ENCODE peak calls at places on chromosomes 3 and 15, in ten cellular contexts. G is SW480; F is HTR-8/SVneo; D is effector CD4-positive, alpha-beta T cell; V is cardiac fibroblast; Z is amniotic stem cell; M is T follicular helper cell; A is GF-D8; O is cardiac muscle cell; N is activated naive CD4-positive, alpha-beta T cell treated with Interleukin-2 at 50 U/mL for 16 hours. U is an unnamed sample.

GRCh38 chr3:188749010-188749617 is 422.7 kb upstream of the TPRG1 start:
- DNase-seq in G (no peak), F (peak), D (peak), V (peak), Z (no peak), M (peak), A (no peak), O (no peak), N (peak), U (no peak)

GRCh38 chr15:27039163-27039562 is 68.2 kb downstream of the GABRG3 start:
- DNase-seq in G (no peak), F (no peak), D (no peak), V (no peak), Z (no peak), M (no peak), A (no peak), O (no peak), N (no peak), U (no peak)

GRCh38 chr15:66833803-66834202 is 131.8 kb downstream of the SMAD6 start:
- DNase-seq in G (no peak), F (no peak), D (no peak), V (no peak), Z (no peak), M (no peak), A (no peak), O (no peak), N (no peak), U (no peak)

GRCh38 chr3:194206375-194206774 is 70.4 kb downstream of the HES1 start:
- DNase-seq in G (no peak), F (no peak), D (no peak), V (peak), Z (no peak), M (no peak), A (peak), O (peak), N (no peak), U (peak)

GRCh38 chr3:35505181-35505580 is 134.1 kb upstream of the ARPP21 start:
- DNase-seq in G (no peak), F (no peak), D (no peak), V (no peak), Z (no peak), M (no peak), A (no peak), O (peak), N (no peak), U (no peak)

GRCh38 chr3:194134757-194135515 is 1.0 kb upstream of the HES1 start:
- DNase-seq in G (peak), F (peak), D (peak), V (peak), Z (peak), M (peak), A (peak), O (peak), N (peak), U (peak)

GRCh38 chr3:139934557-139935070 is 371 bp upstream of the CLSTN2 start:
- DNase-seq in G (peak), F (peak), D (no peak), V (peak), Z (no peak), M (no peak), A (no peak), O (peak), N (no peak), U (no peak)

GRCh38 chr3:174094671-174095070 is 697.1 kb downstream of the NLGN1 start:
- DNase-seq in G (no peak), F (no peak), D (no peak), V (no peak), Z (no peak), M (no peak), A (no peak), O (no peak), N (no peak), U (no peak)

GRCh38 chr15:85618956-85619491 is 175.7 kb downstream of the KLHL25 start:
- DNase-seq in G (no peak), F (peak), D (peak), V (peak), Z (peak), M (peak), A (peak), O (peak), N (peak), U (peak)

GRCh38 chr3:28476194-28476593 is 127.6 kb upstream of the AZI2 start:
- DNase-seq in G (peak), F (peak), D (no peak), V (peak), Z (peak), M (no peak), A (no peak), O (peak), N (no peak), U (no peak)

GRCh38 chr15:96851613-96852012 is 521.1 kb downstream of the NR2F2 start:
- DNase-seq in G (peak), F (peak), D (no peak), V (peak), Z (no peak), M (no peak), A (no peak), O (peak), N (no peak), U (no peak)

GRCh38 chr3:37107846-37108245 is 66.5 kb downstream of the LRRFIP2 start:
- DNase-seq in G (no peak), F (no peak), D (no peak), V (no peak), Z (no peak), M (no peak), A (no peak), O (no peak), N (no peak), U (no peak)

GRCh38 chr3:157026091-157026490 is 133.9 kb downstream of the CCNL1 start:
- DNase-seq in G (no peak), F (peak), D (no peak), V (no peak), Z (no peak), M (no peak), A (no peak), O (no peak), N (no peak), U (no peak)

GRCh38 chr15:25481208-25481862 is 42.5 kb upstream of the UBE3A start:
- DNase-seq in G (no peak), F (no peak), D (no peak), V (no peak), Z (no peak), M (no peak), A (no peak), O (no peak), N (no peak), U (peak)

GRCh38 chr3:186142556-186142955 is 33.7 kb upstream of the ETV5 start:
- DNase-seq in G (no peak), F (no peak), D (no peak), V (no peak), Z (no peak), M (no peak), A (no peak), O (peak), N (no peak), U (no peak)

GRCh38 chr15:54836052-54836795 is 360.5 kb downstream of the RSL24D1 start:
- DNase-seq in G (no peak), F (no peak), D (no peak), V (no peak), Z (no peak), M (no peak), A (no peak), O (no peak), N (no peak), U (no peak)

GRCh38 chr15:82566690-82567089 is 26.4 kb upstream of the RPS17 start:
- DNase-seq in G (no peak), F (no peak), D (no peak), V (peak), Z (no peak), M (no peak), A (no peak), O (peak), N (no peak), U (no peak)

GRCh38 chr3:181369637-181370036 is 342.1 kb upstream of the SOX2 start:
- DNase-seq in G (peak), F (no peak), D (no peak), V (no peak), Z (no peak), M (no peak), A (no peak), O (no peak), N (no peak), U (no peak)

GRCh38 chr3:30664884-30665283 is 58.5 kb downstream of the TGFBR2 start:
- DNase-seq in G (no peak), F (no peak), D (peak), V (no peak), Z (no peak), M (no peak), A (peak), O (no peak), N (no peak), U (no peak)

GRCh38 chr3:5758699-5759098 is 571.2 kb downstream of the EDEM1 start:
- DNase-seq in G (no peak), F (no peak), D (no peak), V (no peak), Z (no peak), M (no peak), A (no peak), O (no peak), N (no peak), U (no peak)

GRCh38 chr3:160562952-160563351 is 2.4 kb downstream of the KPNA4 start:
- DNase-seq in G (no peak), F (no peak), D (no peak), V (no peak), Z (no peak), M (no peak), A (no peak), O (no peak), N (no peak), U (no peak)

GRCh38 chr3:156630081-156630772 is 44.2 kb upstream of the TIPARP start:
- DNase-seq in G (peak), F (peak), D (no peak), V (no peak), Z (no peak), M (no peak), A (no peak), O (no peak), N (no peak), U (peak)

GRCh38 chr15:84915011-84915958 is 30.8 kb downstream of the SLC28A1 start:
- DNase-seq in G (peak), F (peak), D (no peak), V (peak), Z (peak), M (no peak), A (no peak), O (peak), N (peak), U (peak)

U was measured in prostate gland.